ENCODE peak calls at places on chromosomes 1 and 21, in four cellular contexts. B, P, W and G are unnamed samples.

GRCh38 chr1:223702735-223703667 is 9.3 kb upstream of the CAPN2 start:
- DNase-seq in W (no peak), B (peak), P (no peak), G (no peak)

GRCh38 chr1:77779529-77780281 is at the start of gene MIGA1:
- DNase-seq in B (peak), W (peak), P (peak), G (peak)

GRCh38 chr1:226942392-226942791 is 2.3 kb downstream of the COQ8A start:
- DNase-seq in P (no peak), W (no peak), B (no peak), G (no peak)

GRCh38 chr1:37399205-37399604 is 75.2 kb upstream of the ZC3H12A start:
- DNase-seq in P (no peak), W (no peak), B (no peak), G (no peak)

GRCh38 chr21:39851219-39851618 is 16.0 kb upstream of the PCP4 start:
- DNase-seq in P (no peak), W (no peak), B (no peak), G (no peak)

GRCh38 chr1:160207751-160208150 is 2.6 kb downstream of the PEA15 start:
- DNase-seq in W (no peak), B (no peak), P (no peak), G (no peak)

GRCh38 chr1:53559854-53560571 is 100.8 kb downstream of the DMRTB1 start:
- DNase-seq in W (peak), P (no peak), B (no peak), G (no peak)

GRCh38 chr1:222767152-222767571 is 30.2 kb downstream of the FAM177B start:
- DNase-seq in P (no peak), W (no peak), B (no peak), G (no peak)

GRCh38 chr1:216183427-216183826 is 239.8 kb downstream of the USH2A start:
- DNase-seq in P (no peak), B (peak), W (no peak), G (peak)

GRCh38 chr1:9321480-9321849 is 28.8 kb downstream of the SPSB1 start:
- DNase-seq in W (no peak), P (no peak), B (peak), G (peak)

GRCh38 chr1:111801071-111801850 is 45.6 kb downstream of the DDX20 start:
- DNase-seq in W (peak), P (no peak), B (no peak), G (peak)

GRCh38 chr21:42850866-42851391 is 28.4 kb downstream of the WDR4 start:
- DNase-seq in B (no peak), W (peak), P (peak), G (peak)

GRCh38 chr1:9628541-9629444 is 22.7 kb upstream of the PIK3CD start:
- DNase-seq in P (peak), B (no peak), W (no peak), G (no peak)

GRCh38 chr1:59107916-59108315 is 189.0 kb upstream of the FGGY start:
- DNase-seq in W (no peak), B (no peak), P (no peak), G (no peak)

GRCh38 chr1:15272009-15272781 is 25.2 kb downstream of the FHAD1 start:
- DNase-seq in B (peak), W (peak), P (peak), G (peak)

GRCh38 chr1:209505044-209505443 is 78.5 kb upstream of the CAMK1G start:
- DNase-seq in B (peak), W (no peak), P (no peak), G (peak)

GRCh38 chr1:58584082-58584895 is 7.2 kb upstream of the TACSTD2 start:
- DNase-seq in B (peak), W (no peak), P (no peak), G (peak)

GRCh38 chr1:227372662-227373061 is 54.4 kb upstream of the CDC42BPA start:
- DNase-seq in P (no peak), W (no peak), B (peak), G (no peak)

GRCh38 chr1:51642739-51643142 is 25.8 kb downstream of the OSBPL9 start:
- DNase-seq in B (peak), W (no peak), P (no peak), G (peak)

GRCh38 chr1:9296850-9297249 is 4.2 kb downstream of the SPSB1 start:
- DNase-seq in W (no peak), B (no peak), P (no peak), G (no peak)

GRCh38 chr1:232333419-232333767 is 296.5 kb downstream of the SIPA1L2 start:
- DNase-seq in B (no peak), W (no peak), P (no peak), G (no peak)

GRCh38 chr21:21200939-21201610 is 202.9 kb downstream of the NCAM2 start:
- DNase-seq in P (no peak), W (no peak), B (peak), G (no peak)

GRCh38 chr1:201885531-201886075 is 3.1 kb upstream of the SHISA4 start:
- DNase-seq in B (peak), W (no peak), P (no peak), G (peak)

GRCh38 chr21:42080788-42081083 is 9.6 kb downstream of the UMODL1 start:
- DNase-seq in P (no peak), B (peak), W (no peak), G (no peak)

GRCh38 chr1:6273380-6273891 is 12.5 kb upstream of the GPR153 start:
- DNase-seq in W (peak), P (no peak), B (peak), G (peak)

GRCh38 chr1:10779201-10779600 is 17.2 kb downstream of the CASZ1 start:
- DNase-seq in B (no peak), W (no peak), P (no peak), G (no peak)

GRCh38 chr1:33572387-33572786 is 99.9 kb downstream of the ZSCAN20 start:
- DNase-seq in B (no peak), W (no peak), P (no peak), G (no peak)

GRCh38 chr1:94531664-94532063 is 9.9 kb downstream of the F3 start:
- DNase-seq in W (no peak), P (no peak), B (no peak), G (no peak)

GRCh38 chr1:55478742-55479141 is 263.6 kb upstream of the USP24 start:
- DNase-seq in W (no peak), P (no peak), B (peak), G (peak)

GRCh38 chr1:240800291-240800690 is 188.3 kb upstream of the GREM2 start:
- DNase-seq in B (no peak), W (no peak), P (no peak), G (no peak)

GRCh38 chr1:112312315-112312714 is 83.7 kb upstream of the CTTNBP2NL start:
- DNase-seq in P (no peak), B (no peak), W (no peak), G (no peak)

GRCh38 chr1:227759345-227760300 is 24.4 kb downstream of the SNAP47 start:
- DNase-seq in W (no peak), P (no peak), B (peak), G (no peak)

GRCh38 chr1:59169703-59170102 is 127.2 kb upstream of the FGGY start:
- DNase-seq in P (no peak), W (no peak), B (no peak), G (no peak)

GRCh38 chr1:23625929-23626535 is 65.6 kb upstream of the RPL11 start:
- DNase-seq in W (no peak), P (no peak), B (no peak), G (no peak)

GRCh38 chr1:165853528-165854075 is 26.2 kb downstream of the UCK2 start:
- DNase-seq in P (no peak), W (no peak), B (peak), G (peak)

GRCh38 chr1:99674665-99675064 is 28.8 kb downstream of the PALMD start:
- DNase-seq in P (no peak), B (peak), W (no peak), G (no peak)

GRCh38 chr1:147062951-147063350 is 109.3 kb downstream of the PRKAB2 start:
- DNase-seq in B (no peak), P (no peak), W (no peak), G (no peak)

GRCh38 chr1:84939151-84939550 is 46.1 kb upstream of the LPAR3 start:
- DNase-seq in B (peak), P (no peak), W (no peak), G (no peak)

GRCh38 chr1:67874501-67875111 is 41.3 kb upstream of the GNG12 start:
- DNase-seq in W (no peak), P (no peak), B (no peak), G (no peak)

GRCh38 chr1:220879090-220879508 is at the start of gene HLX:
- DNase-seq in P (peak), B (peak), W (peak), G (peak)

GRCh38 chr21:34935452-34935851 is 113.7 kb downstream of the RUNX1 start:
- DNase-seq in P (no peak), B (no peak), W (no peak), G (no peak)

GRCh38 chr21:34933609-34934345 is 115.3 kb downstream of the RUNX1 start:
- DNase-seq in W (no peak), P (no peak), B (no peak), G (no peak)

GRCh38 chr21:34936299-34936698 is 112.8 kb downstream of the RUNX1 start:
- DNase-seq in P (no peak), W (no peak), B (no peak), G (no peak)

GRCh38 chr21:34935868-34936267 is 113.2 kb downstream of the RUNX1 start:
- DNase-seq in P (no peak), W (no peak), B (no peak), G (no peak)

DNA sequence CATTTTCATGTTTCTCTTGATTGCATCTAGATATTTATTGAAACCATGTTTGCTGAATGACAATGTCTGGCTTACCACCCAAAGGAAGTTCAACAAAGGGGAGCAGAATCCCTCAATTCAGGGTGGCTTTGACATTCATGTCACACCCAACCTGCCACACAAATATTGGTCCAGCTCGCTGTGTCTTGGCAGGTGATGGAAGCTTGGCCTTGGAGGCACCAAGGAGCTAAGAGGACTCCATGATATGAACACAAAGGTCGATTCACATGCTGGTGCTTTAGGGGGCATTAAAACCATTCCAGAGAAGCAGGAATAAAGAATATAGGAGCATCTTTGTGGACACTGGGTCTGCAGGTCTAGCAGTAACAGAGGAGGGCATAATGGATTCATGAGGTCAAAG is 114.8 kb downstream of the RUNX1 start:
- DNase-seq in W (no peak), B (no peak), P (no peak), G (no peak)
- H3K4me2 ChIP-seq in W (no peak), B (no peak), P (no peak), G (no peak)

GRCh38 chr1:168691541-168691940 is 37.5 kb downstream of the DPT start:
- DNase-seq in W (no peak), B (no peak), P (no peak), G (no peak)

GRCh38 chr1:168689726-168690602 is 39.0 kb downstream of the DPT start:
- DNase-seq in W (no peak), B (no peak), P (no peak), G (no peak)

GRCh38 chr1:168687796-168688195 is 41.2 kb downstream of the DPT start:
- DNase-seq in P (no peak), W (no peak), B (no peak), G (peak)

GRCh38 chr1:168686666-168687065 is 42.3 kb downstream of the DPT start:
- DNase-seq in P (no peak), B (no peak), W (no peak), G (no peak)

DNA sequence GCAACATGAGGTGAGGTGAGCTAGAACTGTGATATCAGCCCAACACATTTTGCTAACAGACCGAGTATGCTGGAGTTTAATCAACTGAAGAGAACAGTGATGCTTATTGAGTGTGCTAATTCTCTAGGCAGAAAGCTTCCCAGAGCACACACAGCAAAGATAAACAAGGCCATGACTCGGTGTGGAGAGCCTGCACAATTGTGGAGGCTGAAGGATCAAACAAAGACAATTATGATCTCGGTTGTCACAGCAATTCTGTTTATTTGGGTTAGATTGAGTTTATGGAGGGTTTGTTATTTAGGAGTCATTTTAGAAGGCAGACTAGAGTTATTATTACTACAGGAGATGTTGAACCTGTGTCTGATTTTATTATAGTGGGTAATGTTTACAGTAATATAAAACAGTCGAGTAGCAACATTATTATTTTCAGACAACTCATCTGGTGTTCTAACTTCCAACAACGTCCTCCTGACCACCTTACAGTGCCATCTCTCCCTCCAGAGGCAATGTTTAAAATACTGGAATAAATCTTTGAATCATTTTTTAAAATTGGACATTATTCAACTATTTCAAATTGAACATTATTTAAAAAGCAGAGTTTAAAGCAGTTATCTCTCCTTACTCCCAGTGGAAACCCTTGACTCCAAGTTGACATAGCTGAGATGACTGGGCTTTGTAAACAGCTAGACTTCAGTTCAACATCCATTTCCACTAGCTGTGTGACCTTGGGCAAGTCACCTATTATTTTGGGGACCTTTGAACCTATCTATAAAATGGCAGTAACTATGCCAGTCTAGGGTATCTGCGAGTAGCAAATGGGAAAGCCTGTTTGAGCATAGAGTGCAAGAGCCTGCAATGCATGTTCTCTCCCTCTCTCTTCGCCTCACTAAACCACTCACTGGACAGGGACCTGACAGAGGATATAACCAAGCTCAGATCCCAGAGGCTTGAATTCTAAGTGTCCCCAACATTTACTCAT is 40.0 kb downstream of the DPT start:
- DNase-seq in B (no peak), P (no peak), W (no peak), G (no peak)
- H2BK5ac ChIP-seq in B (no peak), P (no peak), W (no peak), G (no peak)

GRCh38 chr1:5009376-5010065 is 355.1 kb downstream of the AJAP1 start:
- DNase-seq in B (no peak), P (no peak), W (no peak), G (no peak)
- H4K5ac ChIP-seq in B (no peak), P (no peak), W (no peak), G (no peak)

DNA sequence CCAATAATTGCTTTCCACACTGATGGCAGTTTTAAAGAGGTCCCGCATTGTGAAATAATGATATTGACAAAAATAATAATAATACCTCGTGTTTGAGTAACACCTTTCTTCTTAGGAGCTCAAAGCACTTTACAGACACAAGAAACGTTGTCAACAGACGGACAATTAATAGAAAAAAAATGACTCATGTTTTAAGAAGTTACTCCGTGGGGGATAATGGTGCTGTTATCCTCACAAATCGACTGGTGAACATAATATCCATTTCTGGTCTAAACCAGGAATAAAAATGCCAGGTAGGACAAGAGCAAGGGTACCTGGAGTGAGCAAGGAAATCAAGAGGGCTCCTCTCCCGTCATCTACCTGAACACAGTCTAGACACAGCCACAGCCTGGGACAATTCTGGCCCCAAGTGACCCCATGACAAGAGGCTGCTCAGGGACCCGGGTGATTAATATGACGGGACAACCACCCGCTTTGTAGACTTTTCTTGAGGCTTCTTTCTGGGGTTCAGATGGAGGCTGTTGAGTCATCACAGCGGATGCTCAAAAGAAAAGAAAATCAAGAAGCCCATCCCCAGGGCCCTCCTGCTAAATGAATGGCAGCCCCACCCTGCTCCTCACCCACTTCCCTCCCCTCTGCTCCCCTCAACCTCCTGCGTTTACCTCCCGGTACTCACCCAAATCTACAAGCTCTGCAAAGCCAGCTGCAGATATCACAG is 146.2 kb upstream of the IRF2BP2 start:
- DNase-seq in B (peak), W (no peak), P (no peak), G (no peak)
- H3K4me2 ChIP-seq in B (no peak), W (no peak), P (no peak), G (no peak)

GRCh38 chr1:180194546-180195207 is 35.4 kb upstream of the LHX4 start:
- DNase-seq in W (peak), B (no peak), P (no peak), G (no peak)
- H2BK5ac ChIP-seq in W (no peak), B (no peak), P (no peak), G (no peak)

GRCh38 chr1:66073357-66073756 is 280.7 kb downstream of the PDE4B start:
- DNase-seq in P (no peak), W (no peak), B (no peak), G (no peak)
- H4K5ac ChIP-seq in P (no peak), W (no peak), B (no peak), G (no peak)

GRCh38 chr1:20445956-20446355 is 40.1 kb downstream of the CAMK2N1 start:
- DNase-seq in P (no peak), W (no peak), B (no peak), G (no peak)
- H3K4me2 ChIP-seq in P (no peak), W (no peak), B (no peak), G (no peak)

DNA sequence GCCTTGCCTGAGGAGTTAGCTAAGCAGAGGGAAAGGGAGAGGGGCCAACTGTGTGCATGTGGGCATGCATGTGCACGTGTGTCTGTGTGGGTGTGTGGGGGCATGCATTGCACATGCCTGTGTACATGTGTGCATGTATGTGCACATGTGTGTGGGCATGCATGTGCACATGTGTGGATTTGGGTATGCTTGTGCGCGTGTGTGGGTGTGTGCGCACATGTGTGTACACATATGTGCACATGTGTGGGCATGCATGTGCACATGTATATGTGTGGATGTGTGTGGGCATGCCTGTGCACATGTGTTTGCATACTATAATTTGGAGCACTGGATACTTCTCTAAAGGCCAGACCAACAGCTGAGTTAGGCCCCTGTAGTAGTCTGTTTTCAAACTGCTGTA is 350.0 kb downstream of the PRDM2 start:
- DNase-seq in B (no peak), P (no peak), W (no peak), G (no peak)
- H2BK5ac ChIP-seq in B (no peak), P (peak), W (no peak), G (no peak)

GRCh38 chr1:66416295-66416694 is 117.7 kb upstream of the SGIP1 start:
- DNase-seq in W (no peak), P (no peak), B (peak), G (no peak)
- H4K5ac ChIP-seq in W (no peak), P (no peak), B (no peak), G (no peak)

GRCh38 chr1:170903961-170904360 is 31.4 kb upstream of the MROH9 start:
- DNase-seq in W (no peak), P (no peak), B (no peak), G (no peak)

GRCh38 chr1:170910273-170910672 is 25.1 kb upstream of the MROH9 start:
- DNase-seq in W (no peak), B (peak), P (no peak), G (no peak)

GRCh38 chr1:170908942-170909341 is 26.4 kb upstream of the MROH9 start:
- DNase-seq in W (no peak), B (no peak), P (no peak), G (no peak)
- H3K4me2 ChIP-seq in W (no peak), B (no peak), P (no peak), G (no peak)